ENCODE peak calls at places on chromosomes 5 and 9, in five cellular contexts. One of them, this sample, is unnamed.

GRCh38 chr5:156383510-156383909 is 56.5 kb downstream of the SGCD start:
- DNase-seq in ELF-1: no peak
- DNase-seq in DND-41: no peak
- DNase-seq in astrocyte of the cerebellum: peak
- DNase-seq in NCI-H2029 treated with DMSO at 0.1 percent for 48 hours: no peak
- DNase-seq in this sample: no peak

GRCh38 chr5:112174959-112175594 is 244.0 kb downstream of the EPB41L4A start:
- DNase-seq in astrocyte of the cerebellum: peak
- DNase-seq in NCI-H2029 treated with DMSO at 0.1 percent for 48 hours: peak
- DNase-seq in DND-41: peak
- DNase-seq in ELF-1: peak
- DNase-seq in this sample: no peak

GRCh38 chr5:101977729-101978345 is 318.2 kb downstream of the SLCO4C1 start:
- DNase-seq in ELF-1: peak
- DNase-seq in NCI-H2029 treated with DMSO at 0.1 percent for 48 hours: peak
- DNase-seq in astrocyte of the cerebellum: peak
- DNase-seq in DND-41: no peak
- DNase-seq in this sample: peak

GRCh38 chr9:88045686-88046085 is 71.4 kb upstream of the CDK20 start:
- DNase-seq in ELF-1: no peak
- DNase-seq in DND-41: no peak
- DNase-seq in astrocyte of the cerebellum: no peak
- DNase-seq in NCI-H2029 treated with DMSO at 0.1 percent for 48 hours: no peak
- DNase-seq in this sample: no peak

GRCh38 chr5:93691997-93692396 is 49.4 kb downstream of the POU5F2 start:
- DNase-seq in astrocyte of the cerebellum: no peak
- DNase-seq in NCI-H2029 treated with DMSO at 0.1 percent for 48 hours: no peak
- DNase-seq in ELF-1: no peak
- DNase-seq in DND-41: no peak
- DNase-seq in this sample: no peak

GRCh38 chr5:68137451-68138190 is 77.9 kb upstream of the PIK3R1 start:
- DNase-seq in astrocyte of the cerebellum: peak
- DNase-seq in ELF-1: no peak
- DNase-seq in DND-41: no peak
- DNase-seq in NCI-H2029 treated with DMSO at 0.1 percent for 48 hours: no peak
- DNase-seq in this sample: no peak

GRCh38 chr5:125011982-125012381 is 265.5 kb upstream of the ZNF608 start:
- DNase-seq in ELF-1: no peak
- DNase-seq in astrocyte of the cerebellum: no peak
- DNase-seq in DND-41: no peak
- DNase-seq in NCI-H2029 treated with DMSO at 0.1 percent for 48 hours: no peak
- DNase-seq in this sample: no peak

GRCh38 chr5:141605523-141606277 is 13.1 kb downstream of the DIAPH1 start:
- DNase-seq in ELF-1: no peak
- DNase-seq in DND-41: peak
- DNase-seq in astrocyte of the cerebellum: no peak
- DNase-seq in NCI-H2029 treated with DMSO at 0.1 percent for 48 hours: no peak
- DNase-seq in this sample: no peak

GRCh38 chr5:8843766-8844165 is 702.1 kb downstream of the SEMA5A start:
- DNase-seq in NCI-H2029 treated with DMSO at 0.1 percent for 48 hours: no peak
- DNase-seq in ELF-1: no peak
- DNase-seq in DND-41: no peak
- DNase-seq in astrocyte of the cerebellum: peak
- DNase-seq in this sample: no peak

GRCh38 chr9:95772320-95773060 is 103.0 kb upstream of the ERCC6L2 start:
- DNase-seq in ELF-1: peak
- DNase-seq in DND-41: no peak
- DNase-seq in NCI-H2029 treated with DMSO at 0.1 percent for 48 hours: no peak
- DNase-seq in astrocyte of the cerebellum: no peak
- DNase-seq in this sample: no peak

GRCh38 chr9:109442716-109443115 is 55.4 kb downstream of the PTPN3 start:
- DNase-seq in DND-41: no peak
- DNase-seq in ELF-1: no peak
- DNase-seq in astrocyte of the cerebellum: no peak
- DNase-seq in NCI-H2029 treated with DMSO at 0.1 percent for 48 hours: no peak
- DNase-seq in this sample: no peak

GRCh38 chr5:55899344-55899743 is 48.2 kb downstream of the IL31RA start:
- DNase-seq in NCI-H2029 treated with DMSO at 0.1 percent for 48 hours: no peak
- DNase-seq in ELF-1: no peak
- DNase-seq in astrocyte of the cerebellum: no peak
- DNase-seq in DND-41: no peak
- DNase-seq in this sample: no peak

GRCh38 chr9:86353591-86354047 is 591 bp downstream of the TUT7 start:
- DNase-seq in NCI-H2029 treated with DMSO at 0.1 percent for 48 hours: no peak
- DNase-seq in ELF-1: no peak
- DNase-seq in astrocyte of the cerebellum: no peak
- DNase-seq in DND-41: no peak
- DNase-seq in this sample: no peak

GRCh38 chr5:15021286-15022046 is 149.9 kb upstream of the ANKH start:
- DNase-seq in astrocyte of the cerebellum: peak
- DNase-seq in DND-41: no peak
- DNase-seq in NCI-H2029 treated with DMSO at 0.1 percent for 48 hours: no peak
- DNase-seq in ELF-1: peak
- DNase-seq in this sample: no peak

GRCh38 chr9:128632066-128632465 is 24.6 kb downstream of the DYNC2I2 start:
- DNase-seq in NCI-H2029 treated with DMSO at 0.1 percent for 48 hours: no peak
- DNase-seq in astrocyte of the cerebellum: no peak
- DNase-seq in ELF-1: no peak
- DNase-seq in DND-41: no peak
- DNase-seq in this sample: no peak

GRCh38 chr5:10452768-10453331 is 11.2 kb downstream of the ROPN1L start:
- DNase-seq in astrocyte of the cerebellum: peak
- DNase-seq in NCI-H2029 treated with DMSO at 0.1 percent for 48 hours: peak
- DNase-seq in DND-41: peak
- DNase-seq in ELF-1: peak
- DNase-seq in this sample: no peak

GRCh38 chr5:146541956-146542849 is 26.2 kb upstream of the GPR151 start:
- DNase-seq in ELF-1: peak
- DNase-seq in astrocyte of the cerebellum: peak
- DNase-seq in NCI-H2029 treated with DMSO at 0.1 percent for 48 hours: peak
- DNase-seq in DND-41: peak
- DNase-seq in this sample: no peak

GRCh38 chr9:118809160-118809625 is 560.0 kb downstream of the BRINP1 start:
- DNase-seq in ELF-1: peak
- DNase-seq in DND-41: no peak
- DNase-seq in NCI-H2029 treated with DMSO at 0.1 percent for 48 hours: no peak
- DNase-seq in astrocyte of the cerebellum: no peak
- DNase-seq in this sample: no peak

GRCh38 chr5:149809919-149810691 is 80.0 kb downstream of the PPARGC1B start:
- DNase-seq in ELF-1: no peak
- DNase-seq in DND-41: no peak
- DNase-seq in astrocyte of the cerebellum: no peak
- DNase-seq in NCI-H2029 treated with DMSO at 0.1 percent for 48 hours: peak
- DNase-seq in this sample: no peak

GRCh38 chr9:91558879-91559278 is 135.2 kb upstream of the NFIL3 start:
- DNase-seq in DND-41: no peak
- DNase-seq in ELF-1: no peak
- DNase-seq in NCI-H2029 treated with DMSO at 0.1 percent for 48 hours: no peak
- DNase-seq in astrocyte of the cerebellum: no peak
- DNase-seq in this sample: no peak

GRCh38 chr5:103271570-103272289 is 13.2 kb downstream of the MACIR start:
- DNase-seq in NCI-H2029 treated with DMSO at 0.1 percent for 48 hours: peak
- DNase-seq in ELF-1: no peak
- DNase-seq in DND-41: no peak
- DNase-seq in astrocyte of the cerebellum: no peak
- DNase-seq in this sample: no peak

GRCh38 chr5:125085797-125086505 is 339.5 kb upstream of the ZNF608 start:
- DNase-seq in astrocyte of the cerebellum: no peak
- DNase-seq in NCI-H2029 treated with DMSO at 0.1 percent for 48 hours: no peak
- DNase-seq in DND-41: no peak
- DNase-seq in ELF-1: no peak
- DNase-seq in this sample: peak

GRCh38 chr5:181189363-181189961 is 15.5 kb downstream of the TRIM7 start:
- DNase-seq in ELF-1: no peak
- DNase-seq in NCI-H2029 treated with DMSO at 0.1 percent for 48 hours: no peak
- DNase-seq in astrocyte of the cerebellum: no peak
- DNase-seq in DND-41: peak
- DNase-seq in this sample: no peak

GRCh38 chr9:108687360-108687981 is 168.3 kb downstream of the ACTL7B start:
- DNase-seq in NCI-H2029 treated with DMSO at 0.1 percent for 48 hours: no peak
- DNase-seq in astrocyte of the cerebellum: no peak
- DNase-seq in DND-41: no peak
- DNase-seq in ELF-1: no peak
- DNase-seq in this sample: no peak

This sample was measured in epithelial cell of proximal tubule.